ENCODE peak calls at places on chromosomes 13 and 19, in ten cellular contexts. M, K, V, B, S, Z, X, F, N and E are unnamed samples.

GRCh38 chr13:27359203-27359821 is 65.1 kb upstream of the GTF3A start:
- DNase-seq in M (peak), K (peak), V (peak), B (peak), S (peak), Z (peak), X (no peak), F (peak), N (peak), E (peak)

GRCh38 chr19:801030-801860 is 4.0 kb downstream of the PTBP1 start:
- DNase-seq in M (peak), K (no peak), V (no peak), B (peak), S (peak), Z (peak), X (peak), F (no peak), N (no peak), E (no peak)

GRCh38 chr19:5292453-5292842 is 48.2 kb downstream of the PTPRS start:
- DNase-seq in M (no peak), K (no peak), V (peak), B (no peak), S (no peak), Z (no peak), X (no peak), F (peak), N (no peak), E (no peak)

GRCh38 chr19:41753159-41753558 is 2.2 kb upstream of the CEACAM6 start:
- DNase-seq in M (no peak), K (peak), V (peak), B (peak), S (peak), Z (peak), X (peak), F (peak), N (peak), E (peak)

GRCh38 chr19:40398417-40399056 is 8.6 kb upstream of the HIPK4 start:
- DNase-seq in M (no peak), K (peak), V (peak), B (no peak), S (no peak), Z (peak), X (no peak), F (peak), N (no peak), E (peak)

GRCh38 chr13:41716236-41716635 is 244.7 kb downstream of the VWA8 start:
- DNase-seq in M (no peak), K (no peak), V (no peak), B (no peak), S (no peak), Z (no peak), X (no peak), F (no peak), N (no peak), E (no peak)

GRCh38 chr13:101919541-101920306 is 467.2 kb downstream of the ITGBL1 start:
- DNase-seq in M (peak), K (no peak), V (no peak), B (no peak), S (peak), Z (no peak), X (no peak), F (no peak), N (no peak), E (no peak)

GRCh38 chr19:33227242-33227650 is 1.6 kb upstream of the SLC7A10 start:
- DNase-seq in M (peak), K (no peak), V (no peak), B (no peak), S (no peak), Z (no peak), X (no peak), F (no peak), N (no peak), E (no peak)

GRCh38 chr19:50465000-50465399 is 11.3 kb upstream of the EMC10 start:
- DNase-seq in M (no peak), K (no peak), V (no peak), B (no peak), S (no peak), Z (no peak), X (no peak), F (no peak), N (no peak), E (no peak)

GRCh38 chr19:45508931-45509691 is 1.8 kb downstream of the VASP start:
- DNase-seq in M (peak), K (peak), V (no peak), B (peak), S (peak), Z (peak), X (peak), F (no peak), N (peak), E (no peak)

GRCh38 chr13:61463027-61463426 is 47.4 kb upstream of the PCDH20 start:
- DNase-seq in M (peak), K (no peak), V (no peak), B (no peak), S (no peak), Z (no peak), X (no peak), F (no peak), N (no peak), E (no peak)

GRCh38 chr13:39385621-39386231 is 217.3 kb downstream of the LHFPL6 start:
- DNase-seq in M (no peak), K (no peak), V (no peak), B (no peak), S (no peak), Z (no peak), X (no peak), F (no peak), N (no peak), E (no peak)

GRCh38 chr13:112456138-112457056 is 80.2 kb downstream of the SPACA7 start:
- DNase-seq in M (no peak), K (no peak), V (peak), B (no peak), S (no peak), Z (no peak), X (no peak), F (no peak), N (no peak), E (no peak)

GRCh38 chr19:19661675-19662251 is 1.7 kb downstream of the ATP13A1 start:
- DNase-seq in M (no peak), K (peak), V (no peak), B (no peak), S (no peak), Z (peak), X (peak), F (no peak), N (no peak), E (peak)

GRCh38 chr13:50589651-50590054 is 253.8 kb downstream of the DLEU7 start:
- DNase-seq in M (peak), K (no peak), V (no peak), B (no peak), S (no peak), Z (no peak), X (no peak), F (no peak), N (no peak), E (no peak)

GRCh38 chr13:77815330-77815729 is 103.3 kb downstream of the EDNRB start:
- DNase-seq in M (no peak), K (no peak), V (no peak), B (no peak), S (no peak), Z (no peak), X (no peak), F (no peak), N (no peak), E (no peak)

GRCh38 chr13:53781941-53782340 is 753.3 kb downstream of the OLFM4 start:
- DNase-seq in M (no peak), K (no peak), V (no peak), B (no peak), S (no peak), Z (no peak), X (no peak), F (no peak), N (peak), E (no peak)

GRCh38 chr13:113553541-113554332 is 30.8 kb upstream of the TFDP1 start:
- DNase-seq in M (no peak), K (peak), V (no peak), B (no peak), S (no peak), Z (peak), X (no peak), F (no peak), N (no peak), E (no peak)

GRCh38 chr13:78589206-78589605 is 14.1 kb downstream of the POU4F1 start:
- DNase-seq in M (no peak), K (no peak), V (no peak), B (no peak), S (peak), Z (no peak), X (no peak), F (no peak), N (no peak), E (no peak)

GRCh38 chr13:64871742-64872141 is 2358.4 kb downstream of the PCDH9 start:
- DNase-seq in M (no peak), K (no peak), V (no peak), B (no peak), S (no peak), Z (no peak), X (no peak), F (no peak), N (no peak), E (no peak)